ENCODE peak calls at places on chromosomes 4 and X, in six cellular contexts. One of them, this sample, is unnamed.

GRCh38 chrX:141185366-141185765 is 8.4 kb upstream of the LDOC1 start:
- DNase-seq in choroid plexus epithelial cell: no peak
- DNase-seq in fibroblast of lung: no peak
- DNase-seq in left ventricle myocardium inferior: no peak
- DNase-seq in psoas muscle: no peak
- DNase-seq in heart right ventricle: no peak
- DNase-seq in this sample: no peak

GRCh38 chrX:4240541-4241194 is 527.2 kb upstream of the PRKX start:
- DNase-seq in fibroblast of lung: no peak
- DNase-seq in psoas muscle: no peak
- DNase-seq in choroid plexus epithelial cell: no peak
- DNase-seq in heart right ventricle: no peak
- DNase-seq in left ventricle myocardium inferior: no peak
- DNase-seq in this sample: peak

GRCh38 chr4:70721747-70722146 is at the start of gene RUFY3:
- DNase-seq in psoas muscle: no peak
- DNase-seq in heart right ventricle: peak
- DNase-seq in left ventricle myocardium inferior: no peak
- DNase-seq in fibroblast of lung: peak
- DNase-seq in choroid plexus epithelial cell: peak
- DNase-seq in this sample: peak

GRCh38 chr4:173958445-173958844 is 325.0 kb downstream of the FBXO8 start:
- DNase-seq in left ventricle myocardium inferior: no peak
- DNase-seq in psoas muscle: no peak
- DNase-seq in choroid plexus epithelial cell: peak
- DNase-seq in fibroblast of lung: peak
- DNase-seq in heart right ventricle: no peak
- DNase-seq in this sample: peak

GRCh38 chr4:81466841-81467671 is 4.7 kb downstream of the RASGEF1B start:
- DNase-seq in fibroblast of lung: peak
- DNase-seq in choroid plexus epithelial cell: peak
- DNase-seq in psoas muscle: no peak
- DNase-seq in left ventricle myocardium inferior: no peak
- DNase-seq in heart right ventricle: peak
- DNase-seq in this sample: peak

GRCh38 chrX:153862369-153863250 is 23.4 kb downstream of the L1CAM start:
- DNase-seq in choroid plexus epithelial cell: no peak
- DNase-seq in left ventricle myocardium inferior: no peak
- DNase-seq in fibroblast of lung: no peak
- DNase-seq in psoas muscle: no peak
- DNase-seq in heart right ventricle: no peak
- DNase-seq in this sample: no peak

GRCh38 chrX:136353519-136354095 is 52.8 kb downstream of the ADGRG4 start:
- DNase-seq in choroid plexus epithelial cell: no peak
- DNase-seq in psoas muscle: no peak
- DNase-seq in fibroblast of lung: no peak
- DNase-seq in heart right ventricle: no peak
- DNase-seq in left ventricle myocardium inferior: no peak
- DNase-seq in this sample: peak

GRCh38 chr4:138181288-138181687 is 60.9 kb downstream of the SLC7A11 start:
- DNase-seq in psoas muscle: no peak
- DNase-seq in heart right ventricle: no peak
- DNase-seq in choroid plexus epithelial cell: peak
- DNase-seq in left ventricle myocardium inferior: peak
- DNase-seq in fibroblast of lung: peak
- DNase-seq in this sample: peak

GRCh38 chrX:108359811-108360602 is 78.2 kb downstream of the COL4A6 start:
- DNase-seq in fibroblast of lung: peak
- DNase-seq in choroid plexus epithelial cell: peak
- DNase-seq in heart right ventricle: no peak
- DNase-seq in psoas muscle: no peak
- DNase-seq in left ventricle myocardium inferior: no peak
- DNase-seq in this sample: peak

GRCh38 chr4:117845270-117845669 is 189.0 kb upstream of the NDST3 start:
- DNase-seq in heart right ventricle: no peak
- DNase-seq in psoas muscle: no peak
- DNase-seq in fibroblast of lung: no peak
- DNase-seq in choroid plexus epithelial cell: no peak
- DNase-seq in left ventricle myocardium inferior: no peak
- DNase-seq in this sample: no peak

GRCh38 chr4:78293841-78294301 is 236.7 kb downstream of the FRAS1 start:
- DNase-seq in choroid plexus epithelial cell: peak
- DNase-seq in fibroblast of lung: peak
- DNase-seq in left ventricle myocardium inferior: no peak
- DNase-seq in heart right ventricle: no peak
- DNase-seq in psoas muscle: no peak
- DNase-seq in this sample: peak

GRCh38 chr4:145619639-145619996 is 433 bp downstream of the MMAA start:
- DNase-seq in left ventricle myocardium inferior: no peak
- DNase-seq in fibroblast of lung: peak
- DNase-seq in psoas muscle: peak
- DNase-seq in heart right ventricle: peak
- DNase-seq in choroid plexus epithelial cell: peak
- DNase-seq in this sample: peak

GRCh38 chr4:107837298-107837697 is 12.6 kb downstream of the SGMS2 start:
- DNase-seq in fibroblast of lung: no peak
- DNase-seq in heart right ventricle: no peak
- DNase-seq in choroid plexus epithelial cell: no peak
- DNase-seq in psoas muscle: no peak
- DNase-seq in left ventricle myocardium inferior: peak
- DNase-seq in this sample: no peak

GRCh38 chr4:107718351-107718965 is 1.6 kb downstream of the PAPSS1 start:
- DNase-seq in left ventricle myocardium inferior: no peak
- DNase-seq in psoas muscle: no peak
- DNase-seq in choroid plexus epithelial cell: no peak
- DNase-seq in fibroblast of lung: no peak
- DNase-seq in heart right ventricle: no peak
- DNase-seq in this sample: no peak

GRCh38 chr4:68373513-68373912 is 23.6 kb upstream of the YTHDC1 start:
- DNase-seq in psoas muscle: peak
- DNase-seq in fibroblast of lung: peak
- DNase-seq in choroid plexus epithelial cell: peak
- DNase-seq in heart right ventricle: peak
- DNase-seq in left ventricle myocardium inferior: peak
- DNase-seq in this sample: peak

GRCh38 chrX:79154612-79155358 is 10.3 kb downstream of the GPR174 start:
- DNase-seq in psoas muscle: no peak
- DNase-seq in choroid plexus epithelial cell: no peak
- DNase-seq in left ventricle myocardium inferior: no peak
- DNase-seq in heart right ventricle: no peak
- DNase-seq in fibroblast of lung: no peak
- DNase-seq in this sample: no peak

GRCh38 chr4:102343964-102344519 is 1.2 kb downstream of the SLC39A8 start:
- DNase-seq in choroid plexus epithelial cell: no peak
- DNase-seq in psoas muscle: no peak
- DNase-seq in left ventricle myocardium inferior: no peak
- DNase-seq in heart right ventricle: no peak
- DNase-seq in fibroblast of lung: no peak
- DNase-seq in this sample: peak

GRCh38 chrX:46436744-46437143 is 108.5 kb downstream of the ZNF674 start:
- DNase-seq in left ventricle myocardium inferior: no peak
- DNase-seq in fibroblast of lung: no peak
- DNase-seq in choroid plexus epithelial cell: no peak
- DNase-seq in psoas muscle: no peak
- DNase-seq in heart right ventricle: no peak
- DNase-seq in this sample: no peak

GRCh38 chr4:20084488-20084887 is 167.2 kb upstream of the SLIT2 start:
- DNase-seq in psoas muscle: no peak
- DNase-seq in left ventricle myocardium inferior: no peak
- DNase-seq in fibroblast of lung: no peak
- DNase-seq in choroid plexus epithelial cell: no peak
- DNase-seq in heart right ventricle: no peak
- DNase-seq in this sample: no peak

GRCh38 chr4:185774815-185775684 is 36.9 kb downstream of the SORBS2 start:
- DNase-seq in choroid plexus epithelial cell: peak
- DNase-seq in fibroblast of lung: peak
- DNase-seq in psoas muscle: no peak
- DNase-seq in left ventricle myocardium inferior: no peak
- DNase-seq in heart right ventricle: peak
- DNase-seq in this sample: peak

GRCh38 chrX:119482497-119483480 is 14.5 kb downstream of the SLC25A5 start:
- DNase-seq in psoas muscle: peak
- DNase-seq in choroid plexus epithelial cell: peak
- DNase-seq in fibroblast of lung: peak
- DNase-seq in left ventricle myocardium inferior: peak
- DNase-seq in heart right ventricle: peak
- DNase-seq in this sample: peak

GRCh38 chr4:100938698-100939097 is 408.6 kb downstream of the PPP3CA start:
- DNase-seq in heart right ventricle: no peak
- DNase-seq in left ventricle myocardium inferior: no peak
- DNase-seq in fibroblast of lung: no peak
- DNase-seq in choroid plexus epithelial cell: no peak
- DNase-seq in psoas muscle: no peak
- DNase-seq in this sample: no peak

GRCh38 chr4:102575369-102576129 is 74.4 kb downstream of the NFKB1 start:
- DNase-seq in heart right ventricle: no peak
- DNase-seq in fibroblast of lung: no peak
- DNase-seq in left ventricle myocardium inferior: no peak
- DNase-seq in choroid plexus epithelial cell: peak
- DNase-seq in psoas muscle: no peak
- DNase-seq in this sample: no peak

GRCh38 chrX:70907900-70908299 is 611 bp downstream of the TEX11 start:
- DNase-seq in fibroblast of lung: no peak
- DNase-seq in left ventricle myocardium inferior: no peak
- DNase-seq in heart right ventricle: no peak
- DNase-seq in choroid plexus epithelial cell: no peak
- DNase-seq in psoas muscle: no peak
- DNase-seq in this sample: no peak

GRCh38 chrX:71616672-71617529 is 1.4 kb downstream of the CXCR3 start:
- DNase-seq in fibroblast of lung: no peak
- DNase-seq in heart right ventricle: no peak
- DNase-seq in psoas muscle: no peak
- DNase-seq in choroid plexus epithelial cell: no peak
- DNase-seq in left ventricle myocardium inferior: no peak
- DNase-seq in this sample: no peak

GRCh38 chr4:48420172-48420571 is 63.0 kb upstream of the SLC10A4 start:
- DNase-seq in fibroblast of lung: no peak
- DNase-seq in psoas muscle: no peak
- DNase-seq in left ventricle myocardium inferior: no peak
- DNase-seq in heart right ventricle: no peak
- DNase-seq in choroid plexus epithelial cell: no peak
- DNase-seq in this sample: no peak

GRCh38 chr4:139920552-139920951 is 233.4 kb downstream of the MAML3 start:
- DNase-seq in psoas muscle: no peak
- DNase-seq in heart right ventricle: no peak
- DNase-seq in fibroblast of lung: no peak
- DNase-seq in left ventricle myocardium inferior: peak
- DNase-seq in choroid plexus epithelial cell: no peak
- DNase-seq in this sample: no peak

GRCh38 chr4:139918591-139918990 is 235.4 kb downstream of the MAML3 start:
- DNase-seq in fibroblast of lung: no peak
- DNase-seq in choroid plexus epithelial cell: peak
- DNase-seq in left ventricle myocardium inferior: no peak
- DNase-seq in heart right ventricle: no peak
- DNase-seq in psoas muscle: no peak
- DNase-seq in this sample: no peak

GRCh38 chr4:139917896-139918295 is 236.1 kb downstream of the MAML3 start:
- DNase-seq in fibroblast of lung: no peak
- DNase-seq in choroid plexus epithelial cell: no peak
- DNase-seq in left ventricle myocardium inferior: no peak
- DNase-seq in psoas muscle: no peak
- DNase-seq in heart right ventricle: no peak
- DNase-seq in this sample: no peak

GRCh38 chr4:139919513-139919912 is 234.5 kb downstream of the MAML3 start:
- DNase-seq in choroid plexus epithelial cell: peak
- DNase-seq in heart right ventricle: peak
- DNase-seq in left ventricle myocardium inferior: peak
- DNase-seq in fibroblast of lung: peak
- DNase-seq in psoas muscle: no peak
- DNase-seq in this sample: peak

GRCh38 chr4:139918994-139919393 is 235.0 kb downstream of the MAML3 start:
- DNase-seq in choroid plexus epithelial cell: no peak
- DNase-seq in heart right ventricle: no peak
- DNase-seq in fibroblast of lung: no peak
- DNase-seq in psoas muscle: no peak
- DNase-seq in left ventricle myocardium inferior: no peak
- DNase-seq in this sample: no peak
- H3K4me3 ChIP-seq in choroid plexus epithelial cell: no peak
- H3K4me3 ChIP-seq in heart right ventricle: no peak
- H3K4me3 ChIP-seq in fibroblast of lung: no peak
- H3K4me3 ChIP-seq in psoas muscle: no peak
- H3K4me3 ChIP-seq in left ventricle myocardium inferior: peak
- H3K4me3 ChIP-seq in this sample: no peak

DNA sequence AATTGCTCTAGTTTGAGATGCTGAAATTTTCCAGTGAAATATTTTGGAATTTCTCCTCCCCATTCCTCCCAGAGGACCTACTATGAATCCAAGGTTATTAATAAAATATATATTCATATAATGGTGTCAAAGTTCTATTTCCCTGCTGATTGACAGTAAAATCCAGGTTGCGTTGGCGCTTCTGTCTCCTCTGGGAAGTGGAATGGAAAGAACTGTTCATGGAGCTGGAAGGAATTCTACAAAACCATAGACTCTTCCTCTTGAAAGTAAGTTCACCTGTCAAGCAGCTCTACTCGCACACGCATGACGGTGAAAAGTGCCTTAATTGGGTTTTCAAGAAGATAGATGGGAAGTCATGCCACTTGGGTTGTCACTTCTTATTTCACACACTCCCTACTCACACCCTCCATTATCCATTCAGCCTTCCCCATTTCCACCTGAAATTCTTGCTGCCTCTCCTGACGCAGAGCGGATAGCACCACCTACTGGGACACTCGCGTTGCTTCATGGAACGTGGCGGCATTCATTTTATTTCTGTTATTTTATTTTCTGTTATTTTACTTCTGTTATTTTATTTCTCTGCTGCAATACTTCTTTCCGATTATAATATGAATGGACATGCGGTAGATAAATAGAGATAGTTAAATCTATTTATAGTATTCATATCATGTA is 351.5 kb downstream of the NLGN4X start:
- DNase-seq in heart right ventricle: no peak
- DNase-seq in left ventricle myocardium inferior: peak
- DNase-seq in psoas muscle: no peak
- DNase-seq in choroid plexus epithelial cell: no peak
- DNase-seq in fibroblast of lung: no peak
- DNase-seq in this sample: peak
- TF ChIP-seq CTCF in heart right ventricle: peak
- TF ChIP-seq CTCF in left ventricle myocardium inferior: peak
- TF ChIP-seq CTCF in psoas muscle: peak
- TF ChIP-seq CTCF in choroid plexus epithelial cell: peak
- TF ChIP-seq CTCF in fibroblast of lung: no peak
- TF ChIP-seq CTCF in this sample: no peak

GRCh38 chrX:74902806-74903205 is 22.4 kb downstream of the NEXMIF start:
- DNase-seq in choroid plexus epithelial cell: no peak
- DNase-seq in left ventricle myocardium inferior: no peak
- DNase-seq in heart right ventricle: no peak
- DNase-seq in psoas muscle: no peak
- DNase-seq in fibroblast of lung: no peak
- DNase-seq in this sample: no peak
- H3K4me3 ChIP-seq in choroid plexus epithelial cell: no peak
- H3K4me3 ChIP-seq in left ventricle myocardium inferior: no peak
- H3K4me3 ChIP-seq in heart right ventricle: no peak
- H3K4me3 ChIP-seq in psoas muscle: no peak
- H3K4me3 ChIP-seq in fibroblast of lung: no peak
- H3K4me3 ChIP-seq in this sample: no peak

GRCh38 chrX:2708016-2708415 is 16.9 kb downstream of the CD99 start:
- DNase-seq in left ventricle myocardium inferior: no peak
- DNase-seq in fibroblast of lung: no peak
- DNase-seq in choroid plexus epithelial cell: no peak
- DNase-seq in heart right ventricle: no peak
- DNase-seq in psoas muscle: no peak
- DNase-seq in this sample: no peak
- TF ChIP-seq CTCF in left ventricle myocardium inferior: no peak
- TF ChIP-seq CTCF in fibroblast of lung: no peak
- TF ChIP-seq CTCF in choroid plexus epithelial cell: peak
- TF ChIP-seq CTCF in heart right ventricle: no peak
- TF ChIP-seq CTCF in psoas muscle: no peak
- TF ChIP-seq CTCF in this sample: peak

GRCh38 chrX:69503228-69503834 is 795 bp upstream of the NALF2 start:
- DNase-seq in fibroblast of lung: peak
- DNase-seq in choroid plexus epithelial cell: no peak
- DNase-seq in psoas muscle: no peak
- DNase-seq in heart right ventricle: no peak
- DNase-seq in left ventricle myocardium inferior: no peak
- DNase-seq in this sample: peak
- H3K4me3 ChIP-seq in fibroblast of lung: no peak
- H3K4me3 ChIP-seq in choroid plexus epithelial cell: no peak
- H3K4me3 ChIP-seq in psoas muscle: peak
- H3K4me3 ChIP-seq in heart right ventricle: peak
- H3K4me3 ChIP-seq in left ventricle myocardium inferior: peak
- H3K4me3 ChIP-seq in this sample: no peak

This sample was measured in cardiac fibroblast.